ENCODE peak calls at places on chromosomes 12 and 14, in nine cellular contexts. One of them, this sample, is unnamed.

GRCh38 chr12:99810718-99811593 is 163.4 kb downstream of the GARIN6 start:
- DNase-seq in hippocampal formation: peak; percentile 51
- DNase-seq in islet precursor cell: no peak
- DNase-seq in kidney epithelial cell: no peak
- DNase-seq in stimulated activated CD4-positive, alpha-beta T cell treated with anti-CD3 and anti-CD28 coated beads, Interleukin-15, amount 100 ng/mL, for 1 hour: no peak
- DNase-seq in NCI-H748 treated with DMSO at 0.1 percent for 48 hours: peak; percentile 82
- DNase-seq in stimulated activated CD8-positive, alpha-beta memory T cell treated with anti-CD3 and anti-CD28 coated beads, Interleukin-4, amount 100 ng/mL, for 48 hours: no peak
- DNase-seq in T-cell: no peak
- DNase-seq in fibroblast of the conjunctiva: peak; percentile 5
- DNase-seq in this sample: no peak

GRCh38 chr14:29037428-29037827 is 270.8 kb downstream of the FOXG1 start:
- DNase-seq in stimulated activated CD8-positive, alpha-beta memory T cell treated with anti-CD3 and anti-CD28 coated beads, Interleukin-4, amount 100 ng/mL, for 48 hours: no peak
- DNase-seq in T-cell: no peak
- DNase-seq in kidney epithelial cell: no peak
- DNase-seq in islet precursor cell: no peak
- DNase-seq in NCI-H748 treated with DMSO at 0.1 percent for 48 hours: peak; percentile 72
- DNase-seq in fibroblast of the conjunctiva: no peak
- DNase-seq in hippocampal formation: no peak
- DNase-seq in stimulated activated CD4-positive, alpha-beta T cell treated with anti-CD3 and anti-CD28 coated beads, Interleukin-15, amount 100 ng/mL, for 1 hour: no peak
- DNase-seq in this sample: peak; percentile 15

GRCh38 chr14:58100735-58101368 is 51.2 kb downstream of the ARMH4 start:
- DNase-seq in stimulated activated CD8-positive, alpha-beta memory T cell treated with anti-CD3 and anti-CD28 coated beads, Interleukin-4, amount 100 ng/mL, for 48 hours: no peak
- DNase-seq in kidney epithelial cell: no peak
- DNase-seq in hippocampal formation: no peak
- DNase-seq in islet precursor cell: no peak
- DNase-seq in stimulated activated CD4-positive, alpha-beta T cell treated with anti-CD3 and anti-CD28 coated beads, Interleukin-15, amount 100 ng/mL, for 1 hour: no peak
- DNase-seq in fibroblast of the conjunctiva: no peak
- DNase-seq in T-cell: no peak
- DNase-seq in NCI-H748 treated with DMSO at 0.1 percent for 48 hours: no peak
- DNase-seq in this sample: peak; percentile 42

GRCh38 chr12:63415357-63415756 is 252.9 kb downstream of the DPY19L2 start:
- DNase-seq in islet precursor cell: no peak
- DNase-seq in NCI-H748 treated with DMSO at 0.1 percent for 48 hours: no peak
- DNase-seq in fibroblast of the conjunctiva: no peak
- DNase-seq in T-cell: no peak
- DNase-seq in kidney epithelial cell: no peak
- DNase-seq in stimulated activated CD8-positive, alpha-beta memory T cell treated with anti-CD3 and anti-CD28 coated beads, Interleukin-4, amount 100 ng/mL, for 48 hours: no peak
- DNase-seq in hippocampal formation: no peak
- DNase-seq in stimulated activated CD4-positive, alpha-beta T cell treated with anti-CD3 and anti-CD28 coated beads, Interleukin-15, amount 100 ng/mL, for 1 hour: no peak
- DNase-seq in this sample: no peak

GRCh38 chr14:92491782-92492181 is 21.8 kb upstream of the RIN3 start:
- DNase-seq in islet precursor cell: peak; percentile 15
- DNase-seq in stimulated activated CD4-positive, alpha-beta T cell treated with anti-CD3 and anti-CD28 coated beads, Interleukin-15, amount 100 ng/mL, for 1 hour: no peak
- DNase-seq in T-cell: no peak
- DNase-seq in fibroblast of the conjunctiva: no peak
- DNase-seq in stimulated activated CD8-positive, alpha-beta memory T cell treated with anti-CD3 and anti-CD28 coated beads, Interleukin-4, amount 100 ng/mL, for 48 hours: no peak
- DNase-seq in kidney epithelial cell: no peak
- DNase-seq in NCI-H748 treated with DMSO at 0.1 percent for 48 hours: no peak
- DNase-seq in hippocampal formation: no peak
- DNase-seq in this sample: no peak

GRCh38 chr14:85461432-85462133 is 68.4 kb upstream of the FLRT2 start:
- DNase-seq in kidney epithelial cell: no peak
- DNase-seq in stimulated activated CD8-positive, alpha-beta memory T cell treated with anti-CD3 and anti-CD28 coated beads, Interleukin-4, amount 100 ng/mL, for 48 hours: no peak
- DNase-seq in islet precursor cell: no peak
- DNase-seq in NCI-H748 treated with DMSO at 0.1 percent for 48 hours: no peak
- DNase-seq in hippocampal formation: no peak
- DNase-seq in T-cell: no peak
- DNase-seq in stimulated activated CD4-positive, alpha-beta T cell treated with anti-CD3 and anti-CD28 coated beads, Interleukin-15, amount 100 ng/mL, for 1 hour: no peak
- DNase-seq in fibroblast of the conjunctiva: no peak
- DNase-seq in this sample: no peak

GRCh38 chr12:128078311-128078851 is 188.6 kb upstream of the TMEM132C start:
- DNase-seq in stimulated activated CD8-positive, alpha-beta memory T cell treated with anti-CD3 and anti-CD28 coated beads, Interleukin-4, amount 100 ng/mL, for 48 hours: no peak
- DNase-seq in islet precursor cell: peak; percentile 29
- DNase-seq in stimulated activated CD4-positive, alpha-beta T cell treated with anti-CD3 and anti-CD28 coated beads, Interleukin-15, amount 100 ng/mL, for 1 hour: no peak
- DNase-seq in kidney epithelial cell: no peak
- DNase-seq in hippocampal formation: no peak
- DNase-seq in T-cell: no peak
- DNase-seq in fibroblast of the conjunctiva: peak; percentile 60
- DNase-seq in NCI-H748 treated with DMSO at 0.1 percent for 48 hours: no peak
- DNase-seq in this sample: no peak

GRCh38 chr12:123075591-123076171 is 75.2 kb downstream of the PITPNM2 start:
- DNase-seq in T-cell: peak; percentile 74
- DNase-seq in islet precursor cell: peak; percentile 87
- DNase-seq in kidney epithelial cell: no peak
- DNase-seq in NCI-H748 treated with DMSO at 0.1 percent for 48 hours: no peak
- DNase-seq in stimulated activated CD8-positive, alpha-beta memory T cell treated with anti-CD3 and anti-CD28 coated beads, Interleukin-4, amount 100 ng/mL, for 48 hours: peak; percentile 81
- DNase-seq in hippocampal formation: no peak
- DNase-seq in stimulated activated CD4-positive, alpha-beta T cell treated with anti-CD3 and anti-CD28 coated beads, Interleukin-15, amount 100 ng/mL, for 1 hour: peak; percentile 56
- DNase-seq in fibroblast of the conjunctiva: no peak
- DNase-seq in this sample: no peak

GRCh38 chr12:52277486-52278245 is 3.2 kb downstream of the KRT86 start:
- DNase-seq in stimulated activated CD8-positive, alpha-beta memory T cell treated with anti-CD3 and anti-CD28 coated beads, Interleukin-4, amount 100 ng/mL, for 48 hours: no peak
- DNase-seq in T-cell: no peak
- DNase-seq in stimulated activated CD4-positive, alpha-beta T cell treated with anti-CD3 and anti-CD28 coated beads, Interleukin-15, amount 100 ng/mL, for 1 hour: no peak
- DNase-seq in kidney epithelial cell: no peak
- DNase-seq in hippocampal formation: no peak
- DNase-seq in islet precursor cell: peak; percentile 55
- DNase-seq in NCI-H748 treated with DMSO at 0.1 percent for 48 hours: no peak
- DNase-seq in fibroblast of the conjunctiva: no peak
- DNase-seq in this sample: no peak

GRCh38 chr12:67650528-67651379 is 2.2 kb downstream of the DYRK2 start:
- DNase-seq in hippocampal formation: no peak
- DNase-seq in NCI-H748 treated with DMSO at 0.1 percent for 48 hours: no peak
- DNase-seq in islet precursor cell: no peak
- DNase-seq in stimulated activated CD8-positive, alpha-beta memory T cell treated with anti-CD3 and anti-CD28 coated beads, Interleukin-4, amount 100 ng/mL, for 48 hours: no peak
- DNase-seq in T-cell: peak; percentile 26
- DNase-seq in kidney epithelial cell: no peak
- DNase-seq in fibroblast of the conjunctiva: no peak
- DNase-seq in stimulated activated CD4-positive, alpha-beta T cell treated with anti-CD3 and anti-CD28 coated beads, Interleukin-15, amount 100 ng/mL, for 1 hour: no peak
- DNase-seq in this sample: no peak

GRCh38 chr14:89185919-89186849 is 230.8 kb downstream of the FOXN3 start:
- DNase-seq in fibroblast of the conjunctiva: peak; percentile 20
- DNase-seq in stimulated activated CD8-positive, alpha-beta memory T cell treated with anti-CD3 and anti-CD28 coated beads, Interleukin-4, amount 100 ng/mL, for 48 hours: no peak
- DNase-seq in T-cell: no peak
- DNase-seq in kidney epithelial cell: no peak
- DNase-seq in NCI-H748 treated with DMSO at 0.1 percent for 48 hours: no peak
- DNase-seq in hippocampal formation: no peak
- DNase-seq in islet precursor cell: peak; percentile 93
- DNase-seq in stimulated activated CD4-positive, alpha-beta T cell treated with anti-CD3 and anti-CD28 coated beads, Interleukin-15, amount 100 ng/mL, for 1 hour: no peak
- DNase-seq in this sample: peak; percentile 41

GRCh38 chr14:21852061-21852664 is 178.5 kb upstream of the OR4E1 start:
- DNase-seq in hippocampal formation: peak; percentile 6
- DNase-seq in T-cell: peak; percentile 80
- DNase-seq in stimulated activated CD8-positive, alpha-beta memory T cell treated with anti-CD3 and anti-CD28 coated beads, Interleukin-4, amount 100 ng/mL, for 48 hours: peak; percentile 76
- DNase-seq in islet precursor cell: peak; percentile 75
- DNase-seq in NCI-H748 treated with DMSO at 0.1 percent for 48 hours: no peak
- DNase-seq in fibroblast of the conjunctiva: no peak
- DNase-seq in kidney epithelial cell: no peak
- DNase-seq in stimulated activated CD4-positive, alpha-beta T cell treated with anti-CD3 and anti-CD28 coated beads, Interleukin-15, amount 100 ng/mL, for 1 hour: peak; percentile 31
- DNase-seq in this sample: no peak

GRCh38 chr12:879641-880040 is 69.9 kb downstream of the RAD52 start:
- DNase-seq in fibroblast of the conjunctiva: no peak
- DNase-seq in T-cell: no peak
- DNase-seq in stimulated activated CD4-positive, alpha-beta T cell treated with anti-CD3 and anti-CD28 coated beads, Interleukin-15, amount 100 ng/mL, for 1 hour: no peak
- DNase-seq in islet precursor cell: no peak
- DNase-seq in kidney epithelial cell: no peak
- DNase-seq in hippocampal formation: no peak
- DNase-seq in stimulated activated CD8-positive, alpha-beta memory T cell treated with anti-CD3 and anti-CD28 coated beads, Interleukin-4, amount 100 ng/mL, for 48 hours: no peak
- DNase-seq in NCI-H748 treated with DMSO at 0.1 percent for 48 hours: no peak
- DNase-seq in this sample: peak; percentile 36

GRCh38 chr14:103216399-103216798 is 93.1 kb downstream of the TNFAIP2 start:
- DNase-seq in islet precursor cell: no peak
- DNase-seq in NCI-H748 treated with DMSO at 0.1 percent for 48 hours: no peak
- DNase-seq in fibroblast of the conjunctiva: no peak
- DNase-seq in T-cell: no peak
- DNase-seq in kidney epithelial cell: no peak
- DNase-seq in stimulated activated CD4-positive, alpha-beta T cell treated with anti-CD3 and anti-CD28 coated beads, Interleukin-15, amount 100 ng/mL, for 1 hour: no peak
- DNase-seq in stimulated activated CD8-positive, alpha-beta memory T cell treated with anti-CD3 and anti-CD28 coated beads, Interleukin-4, amount 100 ng/mL, for 48 hours: no peak
- DNase-seq in hippocampal formation: no peak
- DNase-seq in this sample: no peak

GRCh38 chr14:60657609-60657983 is 8.3 kb upstream of the SIX1 start:
- DNase-seq in NCI-H748 treated with DMSO at 0.1 percent for 48 hours: no peak
- DNase-seq in islet precursor cell: no peak
- DNase-seq in stimulated activated CD4-positive, alpha-beta T cell treated with anti-CD3 and anti-CD28 coated beads, Interleukin-15, amount 100 ng/mL, for 1 hour: no peak
- DNase-seq in hippocampal formation: no peak
- DNase-seq in stimulated activated CD8-positive, alpha-beta memory T cell treated with anti-CD3 and anti-CD28 coated beads, Interleukin-4, amount 100 ng/mL, for 48 hours: no peak
- DNase-seq in fibroblast of the conjunctiva: no peak
- DNase-seq in T-cell: no peak
- DNase-seq in kidney epithelial cell: no peak
- DNase-seq in this sample: no peak

GRCh38 chr14:38339704-38340103 is 83.8 kb upstream of the CLEC14A start:
- DNase-seq in stimulated activated CD4-positive, alpha-beta T cell treated with anti-CD3 and anti-CD28 coated beads, Interleukin-15, amount 100 ng/mL, for 1 hour: no peak
- DNase-seq in kidney epithelial cell: no peak
- DNase-seq in fibroblast of the conjunctiva: peak; percentile 5
- DNase-seq in islet precursor cell: no peak
- DNase-seq in hippocampal formation: no peak
- DNase-seq in T-cell: no peak
- DNase-seq in NCI-H748 treated with DMSO at 0.1 percent for 48 hours: no peak
- DNase-seq in stimulated activated CD8-positive, alpha-beta memory T cell treated with anti-CD3 and anti-CD28 coated beads, Interleukin-4, amount 100 ng/mL, for 48 hours: no peak
- DNase-seq in this sample: no peak

GRCh38 chr12:67449591-67450052 is 180.5 kb downstream of the CAND1 start:
- DNase-seq in T-cell: no peak
- DNase-seq in hippocampal formation: no peak
- DNase-seq in NCI-H748 treated with DMSO at 0.1 percent for 48 hours: no peak
- DNase-seq in kidney epithelial cell: no peak
- DNase-seq in stimulated activated CD4-positive, alpha-beta T cell treated with anti-CD3 and anti-CD28 coated beads, Interleukin-15, amount 100 ng/mL, for 1 hour: no peak
- DNase-seq in islet precursor cell: no peak
- DNase-seq in stimulated activated CD8-positive, alpha-beta memory T cell treated with anti-CD3 and anti-CD28 coated beads, Interleukin-4, amount 100 ng/mL, for 48 hours: peak; percentile 27
- DNase-seq in fibroblast of the conjunctiva: no peak
- DNase-seq in this sample: no peak

GRCh38 chr12:10214877-10215267 is 2.2 kb downstream of the GABARAPL1 start:
- DNase-seq in stimulated activated CD8-positive, alpha-beta memory T cell treated with anti-CD3 and anti-CD28 coated beads, Interleukin-4, amount 100 ng/mL, for 48 hours: no peak
- DNase-seq in islet precursor cell: no peak
- DNase-seq in hippocampal formation: no peak
- DNase-seq in stimulated activated CD4-positive, alpha-beta T cell treated with anti-CD3 and anti-CD28 coated beads, Interleukin-15, amount 100 ng/mL, for 1 hour: no peak
- DNase-seq in kidney epithelial cell: no peak
- DNase-seq in fibroblast of the conjunctiva: no peak
- DNase-seq in T-cell: no peak
- DNase-seq in NCI-H748 treated with DMSO at 0.1 percent for 48 hours: no peak
- DNase-seq in this sample: no peak

GRCh38 chr12:93573552-93574223 is 1.2 kb downstream of the SOCS2 start:
- DNase-seq in NCI-H748 treated with DMSO at 0.1 percent for 48 hours: no peak
- DNase-seq in T-cell: no peak
- DNase-seq in stimulated activated CD8-positive, alpha-beta memory T cell treated with anti-CD3 and anti-CD28 coated beads, Interleukin-4, amount 100 ng/mL, for 48 hours: peak; percentile 37
- DNase-seq in kidney epithelial cell: no peak
- DNase-seq in hippocampal formation: no peak
- DNase-seq in stimulated activated CD4-positive, alpha-beta T cell treated with anti-CD3 and anti-CD28 coated beads, Interleukin-15, amount 100 ng/mL, for 1 hour: no peak
- DNase-seq in islet precursor cell: peak; percentile 67
- DNase-seq in fibroblast of the conjunctiva: no peak
- DNase-seq in this sample: no peak

GRCh38 chr12:2319747-2320146 is 267.0 kb downstream of the CACNA1C start:
- DNase-seq in NCI-H748 treated with DMSO at 0.1 percent for 48 hours: no peak
- DNase-seq in kidney epithelial cell: no peak
- DNase-seq in stimulated activated CD4-positive, alpha-beta T cell treated with anti-CD3 and anti-CD28 coated beads, Interleukin-15, amount 100 ng/mL, for 1 hour: no peak
- DNase-seq in T-cell: no peak
- DNase-seq in fibroblast of the conjunctiva: no peak
- DNase-seq in hippocampal formation: no peak
- DNase-seq in stimulated activated CD8-positive, alpha-beta memory T cell treated with anti-CD3 and anti-CD28 coated beads, Interleukin-4, amount 100 ng/mL, for 48 hours: no peak
- DNase-seq in islet precursor cell: peak; percentile 80
- DNase-seq in this sample: no peak

GRCh38 chr14:98120831-98121464 is 1151.0 kb downstream of the BCL11B start:
- DNase-seq in fibroblast of the conjunctiva: no peak
- DNase-seq in kidney epithelial cell: no peak
- DNase-seq in hippocampal formation: no peak
- DNase-seq in stimulated activated CD4-positive, alpha-beta T cell treated with anti-CD3 and anti-CD28 coated beads, Interleukin-15, amount 100 ng/mL, for 1 hour: no peak
- DNase-seq in NCI-H748 treated with DMSO at 0.1 percent for 48 hours: peak; percentile 41
- DNase-seq in T-cell: no peak
- DNase-seq in islet precursor cell: no peak
- DNase-seq in stimulated activated CD8-positive, alpha-beta memory T cell treated with anti-CD3 and anti-CD28 coated beads, Interleukin-4, amount 100 ng/mL, for 48 hours: no peak
- DNase-seq in this sample: no peak

GRCh38 chr14:65360144-65360784 is 52.3 kb upstream of the FUT8 start:
- DNase-seq in stimulated activated CD8-positive, alpha-beta memory T cell treated with anti-CD3 and anti-CD28 coated beads, Interleukin-4, amount 100 ng/mL, for 48 hours: no peak
- DNase-seq in NCI-H748 treated with DMSO at 0.1 percent for 48 hours: no peak
- DNase-seq in stimulated activated CD4-positive, alpha-beta T cell treated with anti-CD3 and anti-CD28 coated beads, Interleukin-15, amount 100 ng/mL, for 1 hour: no peak
- DNase-seq in kidney epithelial cell: no peak
- DNase-seq in fibroblast of the conjunctiva: no peak
- DNase-seq in islet precursor cell: no peak
- DNase-seq in hippocampal formation: no peak
- DNase-seq in T-cell: no peak
- DNase-seq in this sample: no peak

GRCh38 chr12:100189241-100190012 is 11.2 kb upstream of the ACTR6 start:
- DNase-seq in NCI-H748 treated with DMSO at 0.1 percent for 48 hours: no peak
- DNase-seq in kidney epithelial cell: no peak
- DNase-seq in stimulated activated CD4-positive, alpha-beta T cell treated with anti-CD3 and anti-CD28 coated beads, Interleukin-15, amount 100 ng/mL, for 1 hour: no peak
- DNase-seq in T-cell: no peak
- DNase-seq in hippocampal formation: no peak
- DNase-seq in stimulated activated CD8-positive, alpha-beta memory T cell treated with anti-CD3 and anti-CD28 coated beads, Interleukin-4, amount 100 ng/mL, for 48 hours: no peak
- DNase-seq in fibroblast of the conjunctiva: no peak
- DNase-seq in islet precursor cell: peak; percentile 43
- DNase-seq in this sample: no peak

GRCh38 chr12:54222609-54223008 is 33.8 kb upstream of the SMUG1 start:
- DNase-seq in T-cell: no peak
- DNase-seq in islet precursor cell: no peak
- DNase-seq in stimulated activated CD4-positive, alpha-beta T cell treated with anti-CD3 and anti-CD28 coated beads, Interleukin-15, amount 100 ng/mL, for 1 hour: no peak
- DNase-seq in stimulated activated CD8-positive, alpha-beta memory T cell treated with anti-CD3 and anti-CD28 coated beads, Interleukin-4, amount 100 ng/mL, for 48 hours: no peak
- DNase-seq in kidney epithelial cell: peak; percentile 49
- DNase-seq in fibroblast of the conjunctiva: peak; percentile 61
- DNase-seq in NCI-H748 treated with DMSO at 0.1 percent for 48 hours: no peak
- DNase-seq in hippocampal formation: no peak
- DNase-seq in this sample: peak; percentile 90

This sample was measured in AG04450.